ENCODE peak calls at places on chromosomes 12 and 14, in five cellular contexts. One of them, this sample, is unnamed.

GRCh38 chr14:23483216-23483854 is 13.8 kb downstream of the NGDN start:
- DNase-seq in fibroblast of pulmonary artery: peak
- DNase-seq in BJ: no peak
- DNase-seq in spleen: no peak
- DNase-seq in progenitor cell of endocrine pancreas: peak
- DNase-seq in this sample: peak

GRCh38 chr14:105530446-105531087 is 4.2 kb downstream of the TMEM121 start:
- DNase-seq in BJ: no peak
- DNase-seq in progenitor cell of endocrine pancreas: no peak
- DNase-seq in fibroblast of pulmonary artery: no peak
- DNase-seq in spleen: no peak
- DNase-seq in this sample: no peak

GRCh38 chr12:69972136-69972535 is 147.1 kb downstream of the MYRFL start:
- DNase-seq in fibroblast of pulmonary artery: no peak
- DNase-seq in spleen: no peak
- DNase-seq in progenitor cell of endocrine pancreas: no peak
- DNase-seq in BJ: no peak
- DNase-seq in this sample: no peak

GRCh38 chr14:92513966-92514843 is 624 bp downstream of the RIN3 start:
- DNase-seq in fibroblast of pulmonary artery: peak
- DNase-seq in spleen: peak
- DNase-seq in progenitor cell of endocrine pancreas: no peak
- DNase-seq in BJ: no peak
- DNase-seq in this sample: peak

GRCh38 chr14:49769581-49770211 is 1.7 kb downstream of the KLHDC2 start:
- DNase-seq in spleen: no peak
- DNase-seq in progenitor cell of endocrine pancreas: no peak
- DNase-seq in fibroblast of pulmonary artery: no peak
- DNase-seq in BJ: no peak
- DNase-seq in this sample: no peak

GRCh38 chr14:94066089-94066676 is 14.8 kb downstream of the DDX24 start:
- DNase-seq in progenitor cell of endocrine pancreas: no peak
- DNase-seq in BJ: no peak
- DNase-seq in fibroblast of pulmonary artery: no peak
- DNase-seq in spleen: no peak
- DNase-seq in this sample: no peak

GRCh38 chr14:74569387-74569786 is 42.6 kb downstream of the LTBP2 start:
- DNase-seq in spleen: peak
- DNase-seq in fibroblast of pulmonary artery: no peak
- DNase-seq in BJ: no peak
- DNase-seq in progenitor cell of endocrine pancreas: no peak
- DNase-seq in this sample: no peak

GRCh38 chr14:69036757-69037506 is 57.8 kb upstream of the ACTN1 start:
- DNase-seq in fibroblast of pulmonary artery: peak
- DNase-seq in progenitor cell of endocrine pancreas: no peak
- DNase-seq in BJ: no peak
- DNase-seq in spleen: no peak
- DNase-seq in this sample: no peak

GRCh38 chr14:94317259-94317658 is 5.9 kb downstream of the SERPINA6 start:
- DNase-seq in progenitor cell of endocrine pancreas: no peak
- DNase-seq in BJ: no peak
- DNase-seq in fibroblast of pulmonary artery: peak
- DNase-seq in spleen: no peak
- DNase-seq in this sample: no peak

GRCh38 chr12:93434305-93434704 is 7.4 kb downstream of the UBE2N start:
- DNase-seq in progenitor cell of endocrine pancreas: no peak
- DNase-seq in fibroblast of pulmonary artery: no peak
- DNase-seq in BJ: no peak
- DNase-seq in spleen: no peak
- DNase-seq in this sample: no peak

GRCh38 chr14:69242311-69243224 is 17.4 kb upstream of the GALNT16 start:
- DNase-seq in BJ: peak
- DNase-seq in fibroblast of pulmonary artery: peak
- DNase-seq in spleen: no peak
- DNase-seq in progenitor cell of endocrine pancreas: peak
- DNase-seq in this sample: peak

GRCh38 chr12:68915055-68915454 is 17.9 kb downstream of the CPM start:
- DNase-seq in fibroblast of pulmonary artery: peak
- DNase-seq in spleen: no peak
- DNase-seq in BJ: peak
- DNase-seq in progenitor cell of endocrine pancreas: no peak
- DNase-seq in this sample: no peak

GRCh38 chr14:105209646-105210045 is 28.5 kb upstream of the NUDT14 start:
- DNase-seq in spleen: no peak
- DNase-seq in progenitor cell of endocrine pancreas: no peak
- DNase-seq in fibroblast of pulmonary artery: no peak
- DNase-seq in BJ: no peak
- DNase-seq in this sample: peak

GRCh38 chr12:1980282-1980681 is 24.0 kb downstream of the DCP1B start:
- DNase-seq in fibroblast of pulmonary artery: no peak
- DNase-seq in BJ: no peak
- DNase-seq in progenitor cell of endocrine pancreas: no peak
- DNase-seq in spleen: no peak
- DNase-seq in this sample: no peak

GRCh38 chr14:23078692-23079116 is 16.2 kb downstream of the ACIN1 start:
- DNase-seq in spleen: no peak
- DNase-seq in fibroblast of pulmonary artery: peak
- DNase-seq in BJ: peak
- DNase-seq in progenitor cell of endocrine pancreas: no peak
- DNase-seq in this sample: no peak

GRCh38 chr12:50085615-50085928 is 430 bp downstream of the SMARCD1 start:
- DNase-seq in BJ: no peak
- DNase-seq in fibroblast of pulmonary artery: no peak
- DNase-seq in spleen: no peak
- DNase-seq in progenitor cell of endocrine pancreas: no peak
- DNase-seq in this sample: no peak

GRCh38 chr14:88698651-88699050 is 94.1 kb downstream of the EML5 start:
- DNase-seq in spleen: no peak
- DNase-seq in progenitor cell of endocrine pancreas: no peak
- DNase-seq in fibroblast of pulmonary artery: no peak
- DNase-seq in BJ: no peak
- DNase-seq in this sample: no peak

GRCh38 chr12:127174881-127175280 is 1092.1 kb upstream of the TMEM132C start:
- DNase-seq in spleen: no peak
- DNase-seq in progenitor cell of endocrine pancreas: no peak
- DNase-seq in fibroblast of pulmonary artery: no peak
- DNase-seq in BJ: peak
- DNase-seq in this sample: no peak

GRCh38 chr12:111387747-111388365 is 17.9 kb upstream of the SH2B3 start:
- DNase-seq in BJ: no peak
- DNase-seq in progenitor cell of endocrine pancreas: no peak
- DNase-seq in fibroblast of pulmonary artery: no peak
- DNase-seq in spleen: no peak
- DNase-seq in this sample: no peak

GRCh38 chr12:7152818-7153217 is 22.6 kb downstream of the CLSTN3 start:
- DNase-seq in fibroblast of pulmonary artery: no peak
- DNase-seq in progenitor cell of endocrine pancreas: no peak
- DNase-seq in spleen: no peak
- DNase-seq in BJ: no peak
- DNase-seq in this sample: no peak

GRCh38 chr12:48106574-48107251 is 834 bp upstream of the SENP1 start:
- DNase-seq in progenitor cell of endocrine pancreas: no peak
- DNase-seq in BJ: no peak
- DNase-seq in fibroblast of pulmonary artery: no peak
- DNase-seq in spleen: no peak
- DNase-seq in this sample: no peak

GRCh38 chr12:48104531-48104930 is 1.3 kb downstream of the SENP1 start:
- DNase-seq in spleen: no peak
- DNase-seq in BJ: no peak
- DNase-seq in progenitor cell of endocrine pancreas: no peak
- DNase-seq in fibroblast of pulmonary artery: no peak
- DNase-seq in this sample: no peak

GRCh38 chr12:48105321-48105866 is 485 bp downstream of the SENP1 start:
- DNase-seq in progenitor cell of endocrine pancreas: no peak
- DNase-seq in fibroblast of pulmonary artery: peak
- DNase-seq in BJ: no peak
- DNase-seq in spleen: no peak
- DNase-seq in this sample: no peak

GRCh38 chr12:48107252-48107613 is 1.4 kb upstream of the SENP1 start:
- DNase-seq in fibroblast of pulmonary artery: no peak
- DNase-seq in progenitor cell of endocrine pancreas: no peak
- DNase-seq in spleen: no peak
- DNase-seq in BJ: no peak
- DNase-seq in this sample: no peak

DNA sequence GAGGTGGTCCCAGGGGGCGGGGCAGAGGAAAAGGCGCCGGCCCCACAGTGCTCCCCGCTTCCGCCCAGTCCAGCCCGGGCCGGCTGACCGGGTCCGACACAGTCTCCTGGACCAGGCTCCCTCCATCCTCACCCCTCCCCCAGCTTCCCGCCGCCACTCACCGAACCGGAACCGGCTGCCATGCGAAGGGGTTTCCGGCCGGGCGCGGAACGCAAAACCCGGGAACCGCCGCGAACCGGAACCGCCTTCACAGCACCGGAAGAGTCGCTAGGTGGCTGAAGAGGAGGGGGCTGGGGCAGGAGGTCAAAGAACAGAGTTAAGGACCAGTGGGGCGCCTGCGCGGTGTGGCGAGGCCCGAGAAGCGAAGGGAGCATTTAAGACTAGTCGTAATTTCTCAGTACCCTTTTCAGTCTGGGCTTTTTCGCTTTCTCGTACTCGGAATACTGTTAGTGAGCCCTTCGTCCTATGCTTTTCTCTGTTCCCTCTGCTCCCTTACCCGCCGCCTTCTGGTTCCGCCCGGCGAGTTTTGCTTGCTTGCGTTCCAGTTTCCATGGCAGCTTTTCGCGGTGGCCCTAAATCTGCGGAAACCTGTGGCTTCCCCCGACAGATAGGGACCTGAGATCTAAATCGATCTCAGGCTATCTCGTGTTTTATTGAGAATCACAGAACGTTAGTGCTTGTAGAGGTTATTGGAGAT is at the start of gene SENP1:
- DNase-seq in spleen: peak
- DNase-seq in fibroblast of pulmonary artery: peak
- DNase-seq in progenitor cell of endocrine pancreas: peak
- DNase-seq in BJ: no peak
- DNase-seq in this sample: peak
- TF ChIP-seq CTCF in spleen: peak
- TF ChIP-seq CTCF in fibroblast of pulmonary artery: peak
- TF ChIP-seq CTCF in progenitor cell of endocrine pancreas: peak
- TF ChIP-seq CTCF in BJ: no peak
- TF ChIP-seq CTCF in this sample: no peak

DNA sequence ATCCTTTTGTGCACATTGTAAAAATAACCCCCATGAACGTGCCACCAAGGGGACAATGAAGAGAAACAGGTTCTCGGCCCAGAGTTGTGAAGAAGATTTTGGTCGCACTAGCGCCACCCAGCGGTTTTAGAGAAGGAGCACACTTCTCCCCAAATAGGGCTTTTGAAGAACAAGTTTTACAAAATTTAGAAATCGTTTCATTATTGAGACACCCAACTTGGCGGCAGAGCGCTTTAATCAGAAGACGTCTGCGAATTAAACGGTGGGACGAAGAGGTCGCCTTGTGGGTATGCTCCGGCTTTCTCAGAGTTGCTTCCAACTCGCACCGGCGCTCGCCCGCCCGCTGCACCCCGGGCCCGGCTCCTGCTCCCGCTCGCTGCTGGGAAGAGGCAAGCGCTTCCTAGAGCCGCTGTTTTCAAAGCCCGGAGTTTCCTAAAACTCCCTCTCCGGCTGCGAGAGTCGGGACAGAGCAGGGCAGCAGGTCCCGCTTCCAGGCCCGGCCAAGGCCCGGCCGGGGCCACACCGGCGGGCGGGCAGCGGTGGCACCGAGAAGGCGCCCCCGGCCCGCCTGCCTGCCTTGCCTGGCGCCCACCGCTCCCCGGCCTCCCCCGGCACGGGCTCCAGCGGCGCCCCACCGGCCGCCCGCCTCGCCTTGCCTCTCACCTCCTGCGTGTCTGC is 672 bp downstream of the FOXA1 start:
- DNase-seq in progenitor cell of endocrine pancreas: peak
- DNase-seq in BJ: peak
- DNase-seq in spleen: no peak
- DNase-seq in fibroblast of pulmonary artery: peak
- DNase-seq in this sample: peak
- TF ChIP-seq CTCF in progenitor cell of endocrine pancreas: peak
- TF ChIP-seq CTCF in BJ: peak
- TF ChIP-seq CTCF in spleen: peak
- TF ChIP-seq CTCF in fibroblast of pulmonary artery: peak
- TF ChIP-seq CTCF in this sample: peak

DNA sequence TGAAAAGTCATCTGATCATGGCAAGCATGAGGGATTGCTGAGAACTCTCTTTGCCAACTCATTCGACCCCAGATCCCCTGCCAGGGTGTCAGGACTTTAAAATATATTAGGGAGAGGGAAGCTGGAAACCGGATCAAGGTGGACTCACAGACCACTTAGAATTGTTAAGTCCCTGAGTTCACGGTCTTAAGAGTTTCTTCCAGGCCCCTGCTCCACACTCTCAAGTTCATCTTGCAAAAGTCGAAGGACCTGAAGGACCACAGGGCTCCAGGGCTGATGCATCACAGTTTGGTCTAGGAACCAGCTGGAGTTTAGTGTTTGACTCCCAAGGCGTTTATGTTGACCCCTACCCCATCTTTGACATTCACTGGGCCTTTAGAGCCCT is 499 bp upstream of the RASSF9 start:
- DNase-seq in fibroblast of pulmonary artery: no peak
- DNase-seq in spleen: no peak
- DNase-seq in progenitor cell of endocrine pancreas: no peak
- DNase-seq in BJ: no peak
- DNase-seq in this sample: no peak
- TF ChIP-seq CTCF in fibroblast of pulmonary artery: no peak
- TF ChIP-seq CTCF in spleen: no peak
- TF ChIP-seq CTCF in progenitor cell of endocrine pancreas: no peak
- TF ChIP-seq CTCF in BJ: no peak
- TF ChIP-seq CTCF in this sample: no peak

GRCh38 chr12:113007166-113007565 is 28.8 kb downstream of the OAS2 start:
- DNase-seq in progenitor cell of endocrine pancreas: no peak
- DNase-seq in BJ: peak
- DNase-seq in spleen: no peak
- DNase-seq in fibroblast of pulmonary artery: peak
- DNase-seq in this sample: no peak

GRCh38 chr12:113003631-113004030 is 25.3 kb downstream of the OAS2 start:
- DNase-seq in BJ: no peak
- DNase-seq in progenitor cell of endocrine pancreas: no peak
- DNase-seq in spleen: no peak
- DNase-seq in fibroblast of pulmonary artery: no peak
- DNase-seq in this sample: no peak

GRCh38 chr12:113002676-113003075 is 24.4 kb downstream of the OAS2 start:
- DNase-seq in spleen: no peak
- DNase-seq in BJ: no peak
- DNase-seq in fibroblast of pulmonary artery: no peak
- DNase-seq in progenitor cell of endocrine pancreas: no peak
- DNase-seq in this sample: no peak

GRCh38 chr12:113006641-113007040 is 28.3 kb downstream of the OAS2 start:
- DNase-seq in BJ: no peak
- DNase-seq in spleen: no peak
- DNase-seq in progenitor cell of endocrine pancreas: no peak
- DNase-seq in fibroblast of pulmonary artery: no peak
- DNase-seq in this sample: no peak

GRCh38 chr12:113005759-113006158 is 27.4 kb downstream of the OAS2 start:
- DNase-seq in fibroblast of pulmonary artery: peak
- DNase-seq in BJ: no peak
- DNase-seq in progenitor cell of endocrine pancreas: no peak
- DNase-seq in spleen: no peak
- DNase-seq in this sample: no peak
- TF ChIP-seq CTCF in fibroblast of pulmonary artery: peak
- TF ChIP-seq CTCF in BJ: peak
- TF ChIP-seq CTCF in progenitor cell of endocrine pancreas: peak
- TF ChIP-seq CTCF in spleen: no peak
- TF ChIP-seq CTCF in this sample: peak

This sample was measured in glutamatergic neuron.